ENCODE peak calls at places on chromosomes 6 and 20, in seven cellular contexts. F is Panc1; J is fibroblast of lung; O is stomach; Z is CD8-positive, alpha-beta T cell; A is sigmoid colon; R is right atrium auricular region. C is an unnamed sample.
A peak's percentile ranks its signal among the peaks of the same experiment; 100 is the strongest.

GRCh38 chr6:43834528-43835145 is 64.6 kb downstream of the VEGFA start:
- DNase-seq in A (no peak), Z (no peak), F (no peak), O (no peak), R (no peak), J (no peak), C (no peak)

GRCh38 chr6:51913265-51913664 is 174.1 kb downstream of the PKHD1 start:
- DNase-seq in A (no peak), R (no peak), O (no peak), Z (no peak), F (no peak), J (no peak), C (no peak)

GRCh38 chr6:75368151-75368779 is 83.7 kb upstream of the TMEM30A start:
- DNase-seq in Z (no peak), F (no peak), R (no peak), J (peak; percentile 25), O (peak; percentile 36), A (peak; percentile 62), C (no peak)

GRCh38 chr20:21615617-21616080 is 89.8 kb upstream of the PAX1 start:
- DNase-seq in A (no peak), Z (peak; percentile 44), F (peak; percentile 42), R (no peak), J (peak; percentile 37), O (peak; percentile 55), C (peak; percentile 8)

GRCh38 chr20:14924433-14924832 is 587.0 kb upstream of the FLRT3 start:
- DNase-seq in Z (no peak), F (no peak), J (no peak), O (no peak), R (no peak), A (no peak), C (no peak)

GRCh38 chr6:43945778-43946100 is 175.7 kb downstream of the VEGFA start:
- DNase-seq in F (no peak), O (no peak), A (no peak), R (no peak), J (no peak), Z (no peak), C (no peak)

GRCh38 chr6:139433647-139434419 is 59.4 kb upstream of the CITED2 start:
- DNase-seq in F (no peak), Z (no peak), R (no peak), J (peak; percentile 34), O (no peak), A (no peak), C (no peak)

GRCh38 chr6:22366214-22366613 is 69.4 kb upstream of the PRL start:
- DNase-seq in A (no peak), O (no peak), J (no peak), Z (no peak), R (no peak), F (no peak), C (no peak)

GRCh38 chr6:117409420-117409819 is 16.3 kb downstream of the ROS1 start:
- DNase-seq in Z (no peak), R (no peak), F (no peak), O (no peak), A (no peak), J (no peak), C (no peak)
- TF ChIP-seq CTCF in Z (no peak), R (no peak), F (no peak), O (no peak), A (no peak), J (no peak), C (no peak)

GRCh38 chr6:27136978-27137814 is 110.3 kb upstream of the PRSS16 start:
- DNase-seq in F (no peak), A (no peak), R (no peak), O (no peak), Z (no peak), J (no peak), C (no peak)
- H3K27ac ChIP-seq in F (peak overlapping the region; percentile 98), A (no peak overlapping the region), R (no peak overlapping the region), O (no peak overlapping the region), Z (no peak overlapping the region), J (no peak overlapping the region), C (no peak overlapping the region)

GRCh38 chr6:167719920-167720319 is 106.8 kb upstream of the AFDN start:
- DNase-seq in F (no peak), A (no peak), R (peak; percentile 32), Z (no peak), O (no peak), J (no peak), C (no peak)
- H3K9me3 ChIP-seq in F (no peaks in the 10 kb centered on the region), A (no peaks in the 10 kb centered on the region), R (peaks cover 11% of the 10 kb centered on the region), Z (no peaks in the 10 kb centered on the region), O (peaks cover 4% of the 10 kb centered on the region), J (no peaks in the 10 kb centered on the region), C (peaks cover 10% of the 10 kb centered on the region)

GRCh38 chr6:26607434-26608230 is 10.9 kb downstream of the ABT1 start:
- DNase-seq in Z (peak; percentile 64), O (peak; percentile 39), F (peak; percentile 57), R (no peak), A (no peak), J (peak; percentile 44), C (peak; percentile 48)
- TF ChIP-seq CTCF in Z (peak; percentile 72), O (no peak), F (peak; percentile 89), R (peak; percentile 27), A (no peak), J (peak; percentile 86), C (peak; percentile 79)